ENCODE peak calls at places on chromosomes 2 and 18, in nine cellular contexts. One of them, this sample, is unnamed.

GRCh38 chr18:23629444-23629946 is 33.2 kb downstream of the ANKRD29 start:
- DNase-seq in CD8-positive, alpha-beta T cell: no peak
- DNase-seq in upper lobe of left lung: peak; percentile 48
- DNase-seq in colonic mucosa: peak; percentile 32
- DNase-seq in upper lobe of right lung: peak; percentile 76
- DNase-seq in PC-3: peak; percentile 37
- DNase-seq in uterus: no peak
- DNase-seq in breast epithelium: no peak
- DNase-seq in aorta: no peak
- DNase-seq in this sample: no peak

GRCh38 chr18:41594582-41594981 is 360.5 kb upstream of the PIK3C3 start:
- DNase-seq in breast epithelium: no peak
- DNase-seq in PC-3: no peak
- DNase-seq in colonic mucosa: no peak
- DNase-seq in upper lobe of right lung: no peak
- DNase-seq in upper lobe of left lung: no peak
- DNase-seq in uterus: no peak
- DNase-seq in aorta: no peak
- DNase-seq in CD8-positive, alpha-beta T cell: no peak
- DNase-seq in this sample: no peak

GRCh38 chr2:14632133-14632936 is at the start of gene LRATD1:
- DNase-seq in breast epithelium: peak; percentile 89
- DNase-seq in upper lobe of right lung: peak; percentile 91
- DNase-seq in PC-3: peak; percentile 93
- DNase-seq in CD8-positive, alpha-beta T cell: no peak
- DNase-seq in aorta: peak; percentile 78
- DNase-seq in uterus: peak; percentile 82
- DNase-seq in colonic mucosa: peak; percentile 97
- DNase-seq in upper lobe of left lung: peak; percentile 95
- DNase-seq in this sample: peak; percentile 93

GRCh38 chr2:12720181-12720580 is 3.4 kb downstream of the TRIB2 start:
- DNase-seq in uterus: no peak
- DNase-seq in upper lobe of right lung: no peak
- DNase-seq in CD8-positive, alpha-beta T cell: peak; percentile 44
- DNase-seq in colonic mucosa: no peak
- DNase-seq in aorta: no peak
- DNase-seq in upper lobe of left lung: no peak
- DNase-seq in breast epithelium: no peak
- DNase-seq in PC-3: no peak
- DNase-seq in this sample: no peak

GRCh38 chr2:733001-733400 is 55.8 kb upstream of the TMEM18 start:
- DNase-seq in breast epithelium: no peak
- DNase-seq in upper lobe of right lung: no peak
- DNase-seq in upper lobe of left lung: peak; percentile 59
- DNase-seq in PC-3: no peak
- DNase-seq in aorta: no peak
- DNase-seq in uterus: no peak
- DNase-seq in colonic mucosa: no peak
- DNase-seq in CD8-positive, alpha-beta T cell: no peak
- DNase-seq in this sample: no peak

GRCh38 chr2:214881647-214882205 is 72.2 kb upstream of the BARD1 start:
- DNase-seq in uterus: no peak
- DNase-seq in PC-3: no peak
- DNase-seq in breast epithelium: no peak
- DNase-seq in aorta: no peak
- DNase-seq in upper lobe of left lung: no peak
- DNase-seq in colonic mucosa: no peak
- DNase-seq in upper lobe of right lung: no peak
- DNase-seq in CD8-positive, alpha-beta T cell: no peak
- DNase-seq in this sample: no peak

GRCh38 chr18:3579701-3580100 is 129.7 kb downstream of the TGIF1 start:
- DNase-seq in uterus: no peak
- DNase-seq in CD8-positive, alpha-beta T cell: no peak
- DNase-seq in PC-3: peak; percentile 58
- DNase-seq in aorta: no peak
- DNase-seq in breast epithelium: no peak
- DNase-seq in upper lobe of left lung: no peak
- DNase-seq in colonic mucosa: no peak
- DNase-seq in upper lobe of right lung: no peak
- DNase-seq in this sample: no peak

GRCh38 chr2:211494085-211494484 is 937.7 kb downstream of the CPS1 start:
- DNase-seq in PC-3: no peak
- DNase-seq in colonic mucosa: no peak
- DNase-seq in aorta: no peak
- DNase-seq in breast epithelium: no peak
- DNase-seq in uterus: no peak
- DNase-seq in CD8-positive, alpha-beta T cell: no peak
- DNase-seq in upper lobe of right lung: no peak
- DNase-seq in upper lobe of left lung: peak; percentile 16
- DNase-seq in this sample: no peak

GRCh38 chr18:79510046-79510685 is 114.4 kb downstream of the NFATC1 start:
- DNase-seq in CD8-positive, alpha-beta T cell: no peak
- DNase-seq in breast epithelium: peak; percentile 43
- DNase-seq in upper lobe of left lung: no peak
- DNase-seq in aorta: peak; percentile 21
- DNase-seq in PC-3: no peak
- DNase-seq in colonic mucosa: no peak
- DNase-seq in uterus: peak; percentile 3
- DNase-seq in upper lobe of right lung: peak; percentile 29
- DNase-seq in this sample: no peak

GRCh38 chr2:144519934-144520717 is at the start of gene ZEB2:
- DNase-seq in colonic mucosa: peak; percentile 48
- DNase-seq in aorta: peak; percentile 78
- DNase-seq in breast epithelium: no peak
- DNase-seq in PC-3: peak; percentile 50
- DNase-seq in uterus: peak; percentile 80
- DNase-seq in upper lobe of right lung: no peak
- DNase-seq in upper lobe of left lung: no peak
- DNase-seq in CD8-positive, alpha-beta T cell: peak; percentile 58
- DNase-seq in this sample: no peak
- H3K4me3 ChIP-seq in colonic mucosa: peak within 1 kb of the TSS; percentile 52
- H3K4me3 ChIP-seq in aorta: peak within 1 kb of the TSS; percentile 100
- H3K4me3 ChIP-seq in breast epithelium: peak within 1 kb of the TSS; percentile 85
- H3K4me3 ChIP-seq in PC-3: peak within 1 kb of the TSS; percentile 62
- H3K4me3 ChIP-seq in uterus: peak within 1 kb of the TSS; percentile 74
- H3K4me3 ChIP-seq in upper lobe of right lung: peak within 1 kb of the TSS; percentile 63
- H3K4me3 ChIP-seq in upper lobe of left lung: peak within 1 kb of the TSS; percentile 60
- H3K4me3 ChIP-seq in CD8-positive, alpha-beta T cell: peak within 1 kb of the TSS; percentile 69
- H3K4me3 ChIP-seq in this sample: no peak within 1 kb of the TSS

GRCh38 chr18:9876867-9877654 is 8.7 kb upstream of the TXNDC2 start:
- DNase-seq in uterus: peak; percentile 80
- DNase-seq in CD8-positive, alpha-beta T cell: no peak
- DNase-seq in upper lobe of left lung: no peak
- DNase-seq in breast epithelium: no peak
- DNase-seq in PC-3: peak; percentile 13
- DNase-seq in colonic mucosa: no peak
- DNase-seq in upper lobe of right lung: no peak
- DNase-seq in aorta: no peak
- DNase-seq in this sample: no peak

GRCh38 chr18:9874730-9875129 is 11.0 kb upstream of the TXNDC2 start:
- DNase-seq in PC-3: peak; percentile 48
- DNase-seq in breast epithelium: no peak
- DNase-seq in colonic mucosa: no peak
- DNase-seq in CD8-positive, alpha-beta T cell: no peak
- DNase-seq in upper lobe of right lung: no peak
- DNase-seq in uterus: no peak
- DNase-seq in aorta: no peak
- DNase-seq in upper lobe of left lung: no peak
- DNase-seq in this sample: no peak

GRCh38 chr18:9878095-9878494 is 7.7 kb upstream of the TXNDC2 start:
- DNase-seq in colonic mucosa: no peak
- DNase-seq in upper lobe of left lung: no peak
- DNase-seq in aorta: no peak
- DNase-seq in CD8-positive, alpha-beta T cell: no peak
- DNase-seq in breast epithelium: no peak
- DNase-seq in uterus: no peak
- DNase-seq in PC-3: no peak
- DNase-seq in upper lobe of right lung: no peak
- DNase-seq in this sample: no peak

GRCh38 chr18:9877655-9878014 is 8.1 kb upstream of the TXNDC2 start:
- DNase-seq in aorta: no peak
- DNase-seq in CD8-positive, alpha-beta T cell: no peak
- DNase-seq in PC-3: no peak
- DNase-seq in colonic mucosa: no peak
- DNase-seq in upper lobe of right lung: no peak
- DNase-seq in upper lobe of left lung: no peak
- DNase-seq in uterus: no peak
- DNase-seq in breast epithelium: no peak
- DNase-seq in this sample: no peak

DNA sequence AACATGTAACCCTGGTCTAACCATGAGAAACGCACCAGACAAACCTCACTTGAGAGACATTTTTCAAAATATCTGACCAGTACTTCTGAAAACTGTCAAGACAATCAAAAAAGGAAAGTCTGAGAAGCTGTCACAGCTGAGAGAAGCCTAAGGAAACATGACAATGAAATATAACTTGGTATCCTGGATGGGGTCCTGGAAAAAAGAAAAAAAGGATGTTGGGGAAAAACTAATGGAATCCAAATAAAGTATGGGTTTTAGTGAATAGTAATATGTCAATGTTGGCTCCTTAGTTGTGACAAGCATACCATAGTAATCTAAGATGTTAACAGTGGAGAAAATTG is 9.3 kb upstream of the TXNDC2 start:
- DNase-seq in colonic mucosa: no peak
- DNase-seq in CD8-positive, alpha-beta T cell: no peak
- DNase-seq in breast epithelium: no peak
- DNase-seq in aorta: no peak
- DNase-seq in upper lobe of left lung: no peak
- DNase-seq in uterus: no peak
- DNase-seq in upper lobe of right lung: no peak
- DNase-seq in PC-3: no peak
- DNase-seq in this sample: no peak
- H3K27ac ChIP-seq in colonic mucosa: peak overlapping the region; percentile 26
- H3K27ac ChIP-seq in CD8-positive, alpha-beta T cell: no peak overlapping the region
- H3K27ac ChIP-seq in breast epithelium: no peak overlapping the region
- H3K27ac ChIP-seq in aorta: peak overlapping the region; percentile 57
- H3K27ac ChIP-seq in upper lobe of left lung: peak overlapping the region; percentile 76
- H3K27ac ChIP-seq in uterus: peak overlapping the region; percentile 81
- H3K27ac ChIP-seq in upper lobe of right lung: peak overlapping the region; percentile 72
- H3K27ac ChIP-seq in PC-3: no peak overlapping the region
- H3K27ac ChIP-seq in this sample: peak overlapping the region; percentile 55

DNA sequence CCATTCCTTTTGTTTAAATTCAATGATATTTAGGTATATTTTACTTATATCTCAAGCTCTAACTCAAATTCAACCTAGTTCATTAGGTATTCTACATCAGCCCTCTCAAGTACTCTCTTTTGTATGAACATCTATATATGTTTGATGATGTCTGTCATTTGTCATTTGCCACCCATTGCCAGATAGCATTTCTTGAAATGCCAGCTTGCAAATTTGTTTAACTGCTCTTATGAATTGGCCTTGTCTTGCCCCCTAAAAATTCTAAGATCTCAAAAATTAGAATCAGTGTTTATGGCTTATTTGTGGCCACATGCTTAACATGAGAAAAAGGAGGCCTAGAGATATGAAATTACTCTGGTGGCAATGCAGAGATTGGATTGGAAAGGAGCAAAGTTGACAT is 1140.3 kb upstream of the DDX18 start:
- DNase-seq in upper lobe of right lung: no peak
- DNase-seq in uterus: no peak
- DNase-seq in aorta: no peak
- DNase-seq in breast epithelium: no peak
- DNase-seq in CD8-positive, alpha-beta T cell: no peak
- DNase-seq in colonic mucosa: no peak
- DNase-seq in PC-3: no peak
- DNase-seq in upper lobe of left lung: no peak
- DNase-seq in this sample: no peak
- H3K9me3 ChIP-seq in upper lobe of right lung: no peaks in the 10 kb centered on the region
- H3K9me3 ChIP-seq in uterus: no peaks in the 10 kb centered on the region
- H3K9me3 ChIP-seq in aorta: no peaks in the 10 kb centered on the region
- H3K9me3 ChIP-seq in breast epithelium: no peaks in the 10 kb centered on the region
- H3K9me3 ChIP-seq in CD8-positive, alpha-beta T cell: no peaks in the 10 kb centered on the region
- H3K9me3 ChIP-seq in colonic mucosa: no peaks in the 10 kb centered on the region
- H3K9me3 ChIP-seq in PC-3: no peaks in the 10 kb centered on the region
- H3K9me3 ChIP-seq in upper lobe of left lung: no peaks in the 10 kb centered on the region
- H3K9me3 ChIP-seq in this sample: no peaks in the 10 kb centered on the region

GRCh38 chr2:42100696-42101585 is 53.1 kb downstream of the PKDCC start:
- DNase-seq in aorta: peak; percentile 82
- DNase-seq in upper lobe of left lung: peak; percentile 94
- DNase-seq in colonic mucosa: peak; percentile 69
- DNase-seq in upper lobe of right lung: peak; percentile 85
- DNase-seq in uterus: peak; percentile 57
- DNase-seq in PC-3: peak; percentile 58
- DNase-seq in CD8-positive, alpha-beta T cell: peak; percentile 75
- DNase-seq in breast epithelium: peak; percentile 60
- DNase-seq in this sample: peak; percentile 70

GRCh38 chr2:42101641-42102605 is 54.1 kb downstream of the PKDCC start:
- DNase-seq in uterus: peak; percentile 72
- DNase-seq in colonic mucosa: peak; percentile 67
- DNase-seq in upper lobe of left lung: peak; percentile 94
- DNase-seq in CD8-positive, alpha-beta T cell: peak; percentile 92
- DNase-seq in aorta: peak; percentile 78
- DNase-seq in PC-3: peak; percentile 23
- DNase-seq in upper lobe of right lung: peak; percentile 93
- DNase-seq in breast epithelium: no peak
- DNase-seq in this sample: peak; percentile 35

GRCh38 chr2:42103829-42104228 is 56.0 kb downstream of the PKDCC start:
- DNase-seq in aorta: no peak
- DNase-seq in uterus: no peak
- DNase-seq in upper lobe of right lung: no peak
- DNase-seq in PC-3: no peak
- DNase-seq in CD8-positive, alpha-beta T cell: no peak
- DNase-seq in breast epithelium: no peak
- DNase-seq in colonic mucosa: no peak
- DNase-seq in upper lobe of left lung: no peak
- DNase-seq in this sample: no peak

GRCh38 chr2:42104621-42105020 is 56.8 kb downstream of the PKDCC start:
- DNase-seq in PC-3: no peak
- DNase-seq in colonic mucosa: no peak
- DNase-seq in aorta: no peak
- DNase-seq in CD8-positive, alpha-beta T cell: no peak
- DNase-seq in breast epithelium: no peak
- DNase-seq in upper lobe of right lung: no peak
- DNase-seq in upper lobe of left lung: no peak
- DNase-seq in uterus: no peak
- DNase-seq in this sample: no peak

DNA sequence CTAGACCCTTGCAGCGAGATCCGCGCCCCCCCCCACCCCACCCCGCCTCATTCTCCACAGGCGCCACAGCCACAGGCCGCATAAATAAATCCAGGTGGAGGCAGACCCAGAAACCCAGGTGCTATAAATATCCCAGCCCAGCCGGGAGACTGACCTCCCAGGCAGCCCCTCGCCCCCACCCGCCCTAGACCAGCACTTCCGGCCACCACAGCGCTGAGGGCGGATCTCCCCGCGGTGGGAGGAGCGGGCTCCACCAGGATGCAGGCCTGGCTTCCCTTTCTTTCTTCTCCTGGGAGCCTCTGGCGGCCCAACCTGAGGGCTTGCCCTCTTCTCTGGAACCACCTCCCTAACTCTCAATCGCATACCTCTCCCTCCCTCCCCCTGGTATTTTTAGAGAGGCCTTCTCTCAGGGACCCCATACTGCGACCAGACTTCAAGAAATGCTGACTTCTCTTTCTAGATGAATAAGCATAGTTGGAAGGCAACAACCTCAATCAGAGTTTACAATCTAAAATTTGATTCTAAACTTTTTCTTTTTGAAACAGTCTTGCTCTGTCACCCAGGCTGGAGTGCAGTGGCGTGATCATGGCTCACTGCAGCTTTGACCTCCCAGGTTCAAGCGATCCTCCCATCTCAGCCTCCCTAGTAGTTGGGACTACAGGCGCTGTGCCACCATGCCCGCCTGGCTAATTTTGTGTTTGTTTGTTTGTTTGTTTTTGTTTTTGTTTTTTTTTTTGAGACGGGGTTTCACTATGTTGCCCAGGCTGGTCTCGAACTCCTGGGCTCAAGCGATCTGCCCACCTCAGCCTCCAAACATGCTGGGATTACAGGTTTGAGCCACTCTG is 55.0 kb downstream of the PKDCC start:
- DNase-seq in upper lobe of left lung: peak; percentile 88
- DNase-seq in CD8-positive, alpha-beta T cell: peak; percentile 63
- DNase-seq in upper lobe of right lung: peak; percentile 87
- DNase-seq in aorta: peak; percentile 80
- DNase-seq in breast epithelium: no peak
- DNase-seq in PC-3: no peak
- DNase-seq in colonic mucosa: peak; percentile 68
- DNase-seq in uterus: peak; percentile 50
- DNase-seq in this sample: peak; percentile 82
- H3K4me3 ChIP-seq in upper lobe of left lung: peak overlapping the region; percentile 61
- H3K4me3 ChIP-seq in CD8-positive, alpha-beta T cell: no peak overlapping the region
- H3K4me3 ChIP-seq in upper lobe of right lung: peak overlapping the region; percentile 51
- H3K4me3 ChIP-seq in aorta: no peak overlapping the region
- H3K4me3 ChIP-seq in breast epithelium: peak overlapping the region; percentile 38
- H3K4me3 ChIP-seq in PC-3: no peak overlapping the region
- H3K4me3 ChIP-seq in colonic mucosa: peak overlapping the region; percentile 48
- H3K4me3 ChIP-seq in uterus: peak overlapping the region; percentile 46
- H3K4me3 ChIP-seq in this sample: no peak overlapping the region

This sample was measured in pancreas.